ENCODE peak calls at places on chromosomes 1 and 21, in six cellular contexts. R, A, O, I, N and P are unnamed samples.

GRCh38 chr1:244964112-244964971 is 100.0 kb upstream of the HNRNPU start:
- DNase-seq in R (no peak), A (no peak), O (no peak), I (no peak), N (no peak), P (peak)

GRCh38 chr21:32521736-32522360 is 63.5 kb downstream of the TCP10L start:
- DNase-seq in R (no peak), A (no peak), O (no peak), I (no peak), N (no peak), P (no peak)

GRCh38 chr1:89167590-89168215 is 8.1 kb downstream of the GBP7 start:
- DNase-seq in R (no peak), A (no peak), O (no peak), I (no peak), N (no peak), P (no peak)

GRCh38 chr1:212488436-212489283 is 55.9 kb downstream of the NENF start:
- DNase-seq in R (peak), A (no peak), O (no peak), I (peak), N (no peak), P (peak)

GRCh38 chr21:44370027-44370735 is 16.8 kb downstream of the TRPM2 start:
- DNase-seq in R (no peak), A (peak), O (peak), I (no peak), N (no peak), P (peak)

GRCh38 chr1:25814688-25815087 is 5.1 kb upstream of the MTFR1L start:
- DNase-seq in R (no peak), A (no peak), O (no peak), I (no peak), N (no peak), P (no peak)

GRCh38 chr1:32239790-32240139 is 7.3 kb upstream of the FAM167B start:
- DNase-seq in R (no peak), A (no peak), O (peak), I (no peak), N (no peak), P (no peak)

GRCh38 chr21:34812510-34813265 is 143.9 kb downstream of the CLIC6 start:
- DNase-seq in R (no peak), A (no peak), O (no peak), I (no peak), N (no peak), P (peak)

GRCh38 chr1:53902235-53902920 is 8.4 kb downstream of the DIO1 start:
- DNase-seq in R (no peak), A (no peak), O (no peak), I (no peak), N (no peak), P (peak)

GRCh38 chr21:43827015-43827611 is 37.7 kb downstream of the RRP1 start:
- DNase-seq in R (no peak), A (no peak), O (no peak), I (no peak), N (no peak), P (peak)

GRCh38 chr1:21742578-21742977 is 40.4 kb downstream of the USP48 start:
- DNase-seq in R (no peak), A (no peak), O (no peak), I (no peak), N (no peak), P (peak)

GRCh38 chr1:14742181-14742980 is 143.9 kb downstream of the KAZN start:
- DNase-seq in R (peak), A (no peak), O (no peak), I (no peak), N (no peak), P (peak)

GRCh38 chr1:40628903-40629292 is 36.6 kb downstream of the RIMS3 start:
- DNase-seq in R (no peak), A (no peak), O (no peak), I (no peak), N (no peak), P (no peak)

GRCh38 chr1:16913866-16914662 is 7.7 kb upstream of the CROCC start:
- DNase-seq in R (peak), A (peak), O (peak), I (peak), N (peak), P (peak)

GRCh38 chr21:43825610-43825935 is 36.2 kb downstream of the RRP1 start:
- DNase-seq in R (no peak), A (no peak), O (no peak), I (no peak), N (no peak), P (no peak)

GRCh38 chr1:25844485-25845337 is 14.5 kb downstream of the AUNIP start:
- DNase-seq in R (no peak), A (no peak), O (no peak), I (no peak), N (no peak), P (no peak)

GRCh38 chr21:45996311-45997204 is 15.0 kb downstream of the COL6A1 start:
- DNase-seq in R (no peak), A (peak), O (peak), I (peak), N (no peak), P (no peak)

GRCh38 chr1:5099018-5099417 is 444.6 kb downstream of the AJAP1 start:
- DNase-seq in R (no peak), A (no peak), O (no peak), I (no peak), N (no peak), P (no peak)

GRCh38 chr1:64745181-64745985 is 508 bp downstream of the RAVER2 start:
- DNase-seq in R (no peak), A (peak), O (peak), I (peak), N (no peak), P (peak)

GRCh38 chr1:230824571-230825060 is 43.7 kb downstream of the C1orf198 start:
- DNase-seq in R (peak), A (peak), O (no peak), I (no peak), N (no peak), P (no peak)

GRCh38 chr1:13892141-13892670 is 192.2 kb downstream of the PRDM2 start:
- DNase-seq in R (no peak), A (no peak), O (no peak), I (no peak), N (no peak), P (no peak)

GRCh38 chr21:35048183-35048601 is 910 bp downstream of the RUNX1 start:
- DNase-seq in R (no peak), A (no peak), O (no peak), I (no peak), N (no peak), P (peak)

GRCh38 chr1:56062625-56063024 is 516.7 kb downstream of the PLPP3 start:
- DNase-seq in R (no peak), A (no peak), O (no peak), I (no peak), N (no peak), P (no peak)

GRCh38 chr1:182608850-182609610 is 4.8 kb upstream of the RGS16 start:
- DNase-seq in R (no peak), A (no peak), O (no peak), I (peak), N (no peak), P (peak)

GRCh38 chr1:109547412-109548320 is 749 bp upstream of the GNAI3 start:
- DNase-seq in R (no peak), A (no peak), O (no peak), I (no peak), N (no peak), P (peak)

GRCh38 chr1:245825128-245825901 is 670.5 kb downstream of the KIF26B start:
- DNase-seq in R (no peak), A (no peak), O (no peak), I (peak), N (no peak), P (peak)

GRCh38 chr21:35525443-35525842 is 476.3 kb upstream of the RUNX1 start:
- DNase-seq in R (no peak), A (no peak), O (no peak), I (no peak), N (no peak), P (no peak)

GRCh38 chr1:224897501-224897900 is 32.0 kb upstream of the DNAH14 start:
- DNase-seq in R (no peak), A (no peak), O (no peak), I (no peak), N (no peak), P (no peak)

GRCh38 chr1:99279525-99279924 is 15.2 kb downstream of the PLPPR4 start:
- DNase-seq in R (no peak), A (no peak), O (no peak), I (no peak), N (no peak), P (no peak)

GRCh38 chr1:158445371-158445770 is 16.3 kb upstream of the OR10K1 start:
- DNase-seq in R (no peak), A (no peak), O (no peak), I (no peak), N (no peak), P (no peak)

GRCh38 chr1:90616395-90616794 is 100.7 kb downstream of the BARHL2 start:
- DNase-seq in R (no peak), A (no peak), O (no peak), I (no peak), N (no peak), P (no peak)

GRCh38 chr1:196877964-196878363 is 9.9 kb upstream of the CFHR4 start:
- DNase-seq in R (no peak), A (no peak), O (no peak), I (no peak), N (no peak), P (no peak)

GRCh38 chr1:221793439-221794078 is 51.7 kb upstream of the DUSP10 start:
- DNase-seq in R (no peak), A (no peak), O (no peak), I (no peak), N (no peak), P (no peak)

GRCh38 chr1:164748253-164748899 is 189.4 kb downstream of the PBX1 start:
- DNase-seq in R (peak), A (no peak), O (peak), I (peak), N (no peak), P (peak)

GRCh38 chr1:22077728-22078127 is 25.2 kb downstream of the CDC42 start:
- DNase-seq in R (no peak), A (no peak), O (no peak), I (no peak), N (no peak), P (no peak)

GRCh38 chr1:84478876-84479868 is at the start of gene RPF1:
- DNase-seq in R (peak), A (peak), O (peak), I (peak), N (peak), P (peak)

GRCh38 chr1:1268284-1268682 is 5.4 kb downstream of the UBE2J2 start:
- DNase-seq in R (no peak), A (no peak), O (peak), I (no peak), N (no peak), P (no peak)

GRCh38 chr1:1273535-1274298 is at the start of gene UBE2J2:
- DNase-seq in R (peak), A (peak), O (peak), I (peak), N (peak), P (peak)

GRCh38 chr1:1272341-1273151 is 1.1 kb downstream of the UBE2J2 start:
- DNase-seq in R (no peak), A (no peak), O (peak), I (no peak), N (no peak), P (no peak)

GRCh38 chr1:1273152-1273534 is 511 bp downstream of the UBE2J2 start:
- DNase-seq in R (no peak), A (no peak), O (peak), I (no peak), N (no peak), P (peak)

DNA sequence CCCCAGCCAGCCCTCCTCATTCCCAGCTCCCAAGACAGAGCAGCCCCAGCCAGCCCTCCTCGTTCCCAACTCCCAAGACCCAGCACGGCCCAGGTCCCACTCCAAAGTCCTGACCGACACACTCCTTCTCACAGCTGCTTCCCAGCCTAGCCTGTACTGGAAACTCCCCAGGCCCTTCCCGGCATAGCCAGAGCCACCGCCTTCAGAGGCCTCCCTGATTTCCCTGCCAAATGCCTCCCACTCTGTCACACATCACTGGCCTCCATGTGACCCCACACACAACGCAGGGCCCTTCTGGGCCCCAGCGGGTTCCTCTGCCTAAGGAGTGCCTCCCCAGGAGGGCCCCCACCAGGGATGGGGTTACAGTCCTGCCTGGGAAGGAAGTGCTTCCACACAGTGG is 2.8 kb downstream of the UBE2J2 start:
- DNase-seq in R (no peak), A (no peak), O (peak), I (no peak), N (no peak), P (peak)
- H3K4me3 ChIP-seq in R (no peak), A (peak), O (no peak), I (no peak), N (no peak), P (peak)

GRCh38 chr1:168390261-168390660 is 109.6 kb downstream of the TBX19 start:
- DNase-seq in R (no peak), A (no peak), O (no peak), I (no peak), N (no peak), P (no peak)

GRCh38 chr1:168386949-168387586 is 106.4 kb downstream of the TBX19 start:
- DNase-seq in R (no peak), A (no peak), O (peak), I (peak), N (peak), P (no peak)

GRCh38 chr1:168391759-168392681 is 111.3 kb downstream of the TBX19 start:
- DNase-seq in R (no peak), A (no peak), O (no peak), I (no peak), N (no peak), P (no peak)

GRCh38 chr1:168386492-168386891 is 105.8 kb downstream of the TBX19 start:
- DNase-seq in R (no peak), A (no peak), O (no peak), I (no peak), N (no peak), P (no peak)

GRCh38 chr1:168387781-168388760 is 107.4 kb downstream of the TBX19 start:
- DNase-seq in R (no peak), A (no peak), O (no peak), I (no peak), N (no peak), P (no peak)
- TF ChIP-seq CTCF in R (no peak), A (no peak), O (no peak), I (no peak), N (no peak), P (no peak)

GRCh38 chr1:155241851-155242264 is 13.4 kb downstream of the ENTREP3 start:
- DNase-seq in R (no peak), A (no peak), O (no peak), I (no peak), N (no peak), P (no peak)

GRCh38 chr1:155245163-155245524 is 10.1 kb downstream of the ENTREP3 start:
- DNase-seq in R (no peak), A (no peak), O (no peak), I (no peak), N (no peak), P (no peak)

GRCh38 chr1:155244368-155245162 is 10.7 kb downstream of the ENTREP3 start:
- DNase-seq in R (peak), A (peak), O (peak), I (peak), N (peak), P (peak)

GRCh38 chr1:155241069-155241679 is 14.1 kb downstream of the ENTREP3 start:
- DNase-seq in R (peak), A (peak), O (no peak), I (peak), N (no peak), P (peak)

GRCh38 chr1:155242805-155243358 is 12.4 kb downstream of the ENTREP3 start:
- DNase-seq in R (no peak), A (no peak), O (no peak), I (no peak), N (no peak), P (no peak)
- H3K4me3 ChIP-seq in R (no peak), A (peak), O (no peak), I (no peak), N (no peak), P (peak)

GRCh38 chr1:59971464-59971911 is 44.9 kb upstream of the CYP2J2 start:
- DNase-seq in R (peak), A (no peak), O (peak), I (peak), N (no peak), P (peak)
- TF ChIP-seq CTCF in R (peak), A (peak), O (peak), I (peak), N (peak), P (peak)